ENCODE peak calls at places on chromosomes 3 and 15, in seven cellular contexts. O, A, I, S, K, W and N are unnamed samples.

GRCh38 chr15:94164202-94164807 is 67.1 kb upstream of the MCTP2 start:
- DNase-seq in I (peak), A (peak), O (no peak), S (peak), K (peak), W (peak), N (peak)

GRCh38 chr15:57089815-57090214 is 171.4 kb downstream of the TCF12 start:
- DNase-seq in O (no peak), A (no peak), I (no peak), K (no peak), S (no peak), W (no peak), N (no peak)

GRCh38 chr3:50338989-50339388 is 1.6 kb downstream of the RASSF1 start:
- DNase-seq in O (no peak), I (no peak), A (no peak), W (no peak), S (no peak), K (no peak), N (no peak)

GRCh38 chr3:190288836-190289235 is 33.4 kb downstream of the CLDN1 start:
- DNase-seq in O (no peak), S (no peak), I (no peak), K (no peak), W (no peak), A (no peak), N (no peak)

GRCh38 chr3:28290863-28291300 is 49.5 kb downstream of the CMC1 start:
- DNase-seq in O (no peak), A (no peak), I (no peak), S (no peak), W (peak), K (no peak), N (no peak)

GRCh38 chr3:70028311-70028710 is 28.8 kb downstream of the SAMMSON start:
- DNase-seq in O (no peak), W (no peak), A (no peak), K (no peak), I (no peak), S (no peak), N (no peak)

GRCh38 chr3:105967117-105967516 is 98.3 kb upstream of the CBLB start:
- DNase-seq in S (no peak), A (peak), W (no peak), K (peak), O (no peak), I (no peak), N (no peak)

GRCh38 chr3:154022603-154023002 is 98.6 kb upstream of the ARHGEF26 start:
- DNase-seq in O (no peak), A (no peak), K (no peak), S (no peak), I (no peak), W (no peak), N (no peak)

GRCh38 chr3:32175607-32176197 is 62.8 kb upstream of the CMTM8 start:
- DNase-seq in O (peak), K (peak), W (peak), I (peak), S (peak), A (peak), N (peak)

GRCh38 chr3:28322464-28322863 is 26.1 kb upstream of the ZCWPW2 start:
- DNase-seq in A (no peak), O (no peak), W (no peak), S (no peak), I (no peak), K (no peak), N (no peak)

GRCh38 chr3:10448544-10448943 is 56.8 kb downstream of the ATP2B2 start:
- DNase-seq in K (no peak), A (no peak), W (no peak), S (no peak), O (no peak), I (no peak), N (no peak)

GRCh38 chr3:77319711-77320110 is 279.8 kb downstream of the ROBO2 start:
- DNase-seq in I (no peak), A (no peak), S (no peak), K (no peak), W (no peak), O (no peak), N (no peak)
- TF ChIP-seq CTCF in I (peak), A (no peak), S (no peak), K (peak), W (no peak), O (peak), N (no peak)

DNA sequence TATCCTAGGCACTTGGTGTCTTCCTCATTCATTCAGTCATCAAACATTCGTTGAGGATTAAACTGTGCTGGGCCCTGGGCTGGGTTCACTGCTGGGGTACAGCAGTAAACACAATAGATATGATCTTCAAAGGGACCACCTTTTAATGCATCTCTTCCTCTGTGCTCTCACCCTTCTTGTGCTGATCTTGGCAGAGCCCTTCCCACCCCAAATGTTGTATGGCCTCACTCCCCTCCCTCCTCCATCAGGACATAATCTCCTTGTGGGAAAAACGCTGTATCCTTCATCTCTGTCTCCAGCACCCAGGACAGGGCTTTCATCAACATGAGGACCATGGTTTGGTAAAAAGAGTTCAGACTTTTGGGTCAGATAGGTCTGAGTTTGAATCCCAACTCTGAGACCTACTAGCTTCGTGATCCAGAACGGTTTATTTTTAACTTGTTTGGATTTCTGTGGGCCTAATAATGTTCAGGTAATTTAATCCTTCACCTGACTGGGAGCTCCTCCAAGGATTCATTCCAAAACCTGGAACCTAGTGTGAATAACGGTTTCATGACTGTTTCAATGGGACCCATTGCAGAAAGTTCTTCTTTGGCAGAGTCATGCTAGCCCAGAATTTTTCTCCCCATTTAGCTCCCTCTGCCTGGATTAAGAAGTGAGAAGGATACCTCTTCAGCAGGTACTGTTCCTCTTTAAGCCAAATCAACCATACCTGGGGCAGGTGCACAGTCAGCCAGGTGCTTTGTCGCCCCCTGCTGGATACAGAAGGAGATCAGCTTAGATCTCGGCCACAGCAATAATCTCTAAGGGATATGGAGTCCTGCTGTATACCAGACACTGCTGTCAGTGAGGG is 5.2 kb upstream of the WNT7A start:
- DNase-seq in K (peak), W (peak), O (no peak), A (no peak), I (peak), S (peak), N (no peak)
- TF ChIP-seq CTCF in K (peak), W (peak), O (peak), A (no peak), I (peak), S (peak), N (peak)

GRCh38 chr3:65968996-65969395 is 69.7 kb downstream of the MAGI1 start:
- DNase-seq in O (no peak), W (no peak), A (no peak), K (no peak), S (no peak), I (no peak), N (no peak)

GRCh38 chr3:65971281-65972252 is 67.2 kb downstream of the MAGI1 start:
- DNase-seq in W (no peak), A (no peak), O (no peak), I (no peak), K (peak), S (no peak), N (no peak)

GRCh38 chr3:65974505-65974904 is 64.2 kb downstream of the MAGI1 start:
- DNase-seq in O (no peak), K (no peak), S (no peak), I (no peak), W (peak), A (no peak), N (no peak)

GRCh38 chr3:65975031-65975430 is 63.7 kb downstream of the MAGI1 start:
- DNase-seq in S (no peak), K (no peak), I (no peak), A (no peak), W (no peak), O (no peak), N (no peak)

DNA sequence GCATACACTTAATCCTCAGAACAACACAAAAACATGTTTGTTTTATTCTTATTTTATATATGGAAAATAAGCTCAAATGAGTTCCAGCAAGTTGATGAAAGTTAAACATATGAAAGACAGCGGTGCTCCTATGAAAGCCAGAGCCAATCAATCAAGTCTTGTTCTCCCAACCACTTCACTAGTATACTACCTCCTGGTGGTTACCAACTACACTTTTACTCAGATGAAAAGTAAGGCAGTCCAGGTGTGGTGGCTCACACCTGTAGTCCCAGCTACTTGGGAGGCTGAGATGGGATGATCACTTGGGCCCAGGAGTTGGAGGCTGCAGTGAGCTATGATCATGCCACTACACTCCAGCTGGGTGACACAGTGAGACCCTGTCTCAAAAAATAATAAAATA is 66.0 kb downstream of the MAGI1 start:
- DNase-seq in A (no peak), I (no peak), S (no peak), O (no peak), W (no peak), K (no peak), N (no peak)
- TF ChIP-seq CTCF in A (no peak), I (no peak), S (no peak), O (no peak), W (no peak), K (no peak), N (no peak)

DNA sequence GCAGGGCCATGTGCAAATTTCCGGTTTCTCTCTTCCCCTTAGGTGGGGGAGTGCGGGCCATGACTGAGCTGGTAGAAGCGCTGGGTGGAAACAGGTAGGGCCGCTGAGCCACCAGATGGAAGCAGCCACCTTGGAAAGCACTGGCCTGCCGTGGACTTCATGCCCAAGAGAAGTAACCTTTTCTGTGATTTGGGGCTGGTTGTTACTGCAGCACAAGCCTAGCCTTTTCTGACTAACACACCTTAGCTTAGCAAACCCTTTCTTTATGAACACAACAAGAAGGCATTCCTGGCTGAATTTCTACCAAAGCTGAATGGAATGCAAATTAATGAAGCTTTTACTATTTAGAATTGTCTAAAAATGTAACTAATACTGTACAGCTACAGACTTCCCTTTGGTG is 149.6 kb upstream of the UBE2E1 start:
- DNase-seq in S (no peak), I (no peak), W (no peak), O (no peak), A (no peak), K (no peak), N (no peak)
- TF ChIP-seq CTCF in S (no peak), I (no peak), W (no peak), O (no peak), A (no peak), K (no peak), N (no peak)

DNA sequence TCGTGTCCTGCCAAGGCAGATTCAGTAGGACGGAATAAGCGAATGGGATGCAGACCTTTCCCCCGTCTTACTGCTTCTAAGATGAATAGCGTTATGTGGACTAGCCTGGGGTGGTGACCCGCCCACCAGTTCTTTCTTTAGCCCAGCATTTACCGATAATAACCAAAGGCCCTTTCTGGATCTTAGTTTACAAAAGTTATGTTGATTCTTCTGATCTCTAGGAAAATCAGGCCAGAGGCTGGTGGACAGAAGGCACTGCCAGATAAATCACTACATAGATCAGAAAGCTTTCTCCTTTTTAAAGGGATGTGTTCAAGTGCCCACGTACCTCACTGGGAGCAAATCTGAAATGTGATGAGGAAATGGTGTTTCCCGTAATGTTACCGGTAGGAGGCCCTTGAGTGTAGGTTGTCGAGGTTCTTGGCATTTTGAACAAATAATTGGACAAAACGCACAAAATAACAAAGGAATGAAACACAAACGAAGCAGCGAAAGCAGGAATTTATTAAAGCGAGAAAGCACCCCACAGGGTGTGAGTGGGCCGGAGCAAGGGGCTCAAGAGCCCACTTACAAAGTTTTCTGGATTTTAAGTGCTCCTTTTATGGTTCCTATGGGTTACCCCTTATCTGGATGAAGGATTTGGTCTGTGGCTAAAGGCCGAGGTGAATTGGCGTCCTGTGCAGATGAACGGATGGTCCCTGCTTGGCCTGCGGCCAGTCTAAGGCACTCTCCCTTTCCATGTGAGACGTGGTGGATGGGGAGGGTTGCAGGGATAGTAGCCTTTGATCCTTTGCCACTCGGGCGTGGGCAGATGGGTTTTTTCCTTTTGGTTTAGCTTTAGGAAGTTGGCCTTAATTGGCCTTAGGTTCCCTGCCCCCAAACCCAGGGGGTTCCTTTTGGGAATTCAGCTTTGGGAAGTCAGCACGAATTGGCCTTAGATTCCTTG is 977 bp downstream of the SNX1 start:
- DNase-seq in W (peak), K (peak), S (no peak), A (peak), O (no peak), I (no peak), N (no peak)
- TF ChIP-seq CTCF in W (no peak), K (no peak), S (no peak), A (peak), O (no peak), I (no peak), N (peak)

DNA sequence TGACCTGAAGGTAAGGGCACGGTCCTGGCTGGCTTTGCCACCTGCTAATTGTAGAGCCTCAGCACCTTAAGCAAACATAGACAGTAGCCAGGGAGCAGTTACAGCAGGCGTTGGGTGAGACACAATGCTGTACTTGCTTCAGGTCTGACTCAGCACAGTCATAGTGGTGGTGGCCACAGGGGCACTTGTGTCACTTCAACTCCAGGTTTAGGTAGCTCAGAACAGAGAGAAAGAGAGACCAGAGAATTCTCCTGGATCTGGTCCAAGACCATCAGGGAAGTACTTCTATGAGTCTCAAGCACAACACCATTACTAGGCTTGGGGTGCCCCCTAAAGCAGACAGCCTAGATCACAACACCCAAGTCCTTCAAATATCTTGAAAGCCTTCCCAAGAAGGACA is 204.4 kb downstream of the OTOL1 start:
- DNase-seq in S (no peak), I (no peak), K (peak), O (no peak), A (no peak), W (peak), N (no peak)
- TF ChIP-seq CTCF in S (no peak), I (no peak), K (no peak), O (no peak), A (no peak), W (no peak), N (no peak)

DNA sequence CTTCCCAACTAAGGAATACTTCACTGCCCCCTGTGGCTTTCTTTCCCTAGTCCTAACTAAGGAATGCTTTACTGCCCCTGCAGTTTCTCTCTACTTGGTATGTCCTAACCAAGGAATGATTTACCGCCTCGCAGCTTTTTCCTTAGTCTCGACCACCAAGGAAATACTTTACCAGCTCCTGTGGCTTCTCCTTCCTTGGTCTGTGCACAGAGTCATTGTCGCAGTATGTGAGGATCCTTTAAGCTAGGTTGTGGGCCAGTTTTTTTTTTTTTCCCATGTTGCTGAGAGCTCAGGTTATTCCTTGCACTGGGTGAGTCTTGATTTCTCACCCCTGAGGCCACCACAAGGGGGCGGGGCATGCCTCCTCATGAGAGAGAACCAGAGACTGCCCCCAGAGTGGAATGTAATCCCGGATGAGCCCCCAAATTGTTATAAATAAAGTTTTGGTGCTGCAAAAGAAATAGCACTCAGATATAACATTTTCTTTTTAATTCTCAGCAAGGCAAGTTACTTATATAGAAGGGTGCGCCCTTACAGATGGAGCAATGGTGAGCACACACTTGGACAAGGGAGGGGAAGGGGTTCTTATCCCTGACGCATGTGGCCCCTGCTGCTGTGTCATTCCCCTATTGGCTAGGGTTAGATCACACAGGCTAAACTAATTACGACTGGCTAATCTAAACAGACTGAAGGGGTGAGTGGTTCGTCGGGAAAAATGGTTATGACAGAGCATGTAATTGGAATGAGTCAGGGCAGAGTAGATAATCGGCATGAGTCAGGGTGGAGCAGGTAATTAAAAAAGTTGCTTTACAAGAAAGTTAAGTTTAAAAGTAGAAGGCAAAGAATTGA is 27.0 kb downstream of the NDUFB4 start:
- DNase-seq in O (peak), A (peak), W (peak), K (no peak), S (no peak), I (peak), N (peak)
- TF ChIP-seq CTCF in O (no peak), A (no peak), W (peak), K (peak), S (no peak), I (no peak), N (peak)